ENCODE peak calls at places on chromosomes 7 and 10, in four cellular contexts. M is mesendoderm, K is GM23248, S is SK-N-SH. R is an unnamed sample.

GRCh38 chr10:86662186-86663045 is 5.9 kb upstream of the LDB3 start:
- DNase-seq in M (no peak), K (no peak), S (no peak), R (no peak)

GRCh38 chr7:144995495-144995894 is 159.6 kb upstream of the TPK1 start:
- DNase-seq in M (no peak), K (no peak), S (no peak), R (no peak)

GRCh38 chr10:100508691-100509150 is 10.9 kb downstream of the SEC31B start:
- DNase-seq in M (peak; percentile 80), K (peak; percentile 67), S (peak; percentile 70), R (peak; percentile 70)

GRCh38 chr7:105493928-105494325 is 28.1 kb downstream of the PUS7 start:
- DNase-seq in M (no peak), K (peak; percentile 87), S (no peak), R (peak; percentile 7)

GRCh38 chr10:118463740-118464139 is 121.6 kb upstream of the FAM204A start:
- DNase-seq in M (peak; percentile 52), K (no peak), S (no peak), R (no peak)

GRCh38 chr7:17530741-17531417 is 232.4 kb downstream of the AHR start:
- DNase-seq in M (peak; percentile 57), K (no peak), S (no peak), R (no peak)

GRCh38 chr7:16398211-16399017 is 22.9 kb downstream of the CRPPA start:
- DNase-seq in M (no peak), K (peak; percentile 16), S (no peak), R (no peak)

GRCh38 chr7:104963991-104964385 is 50.0 kb upstream of the KMT2E start:
- DNase-seq in M (peak; percentile 57), K (peak; percentile 42), S (no peak), R (no peak)

GRCh38 chr10:31749293-31749692 is 179.3 kb downstream of the ARHGAP12 start:
- DNase-seq in M (no peak), K (peak; percentile 23), S (peak; percentile 56), R (no peak)

GRCh38 chr7:98994046-98994944 is 116.0 kb downstream of the TRRAP start:
- DNase-seq in M (no peak), K (no peak), S (no peak), R (no peak)

GRCh38 chr7:47217570-47218360 is 364.1 kb downstream of the TNS3 start:
- DNase-seq in M (no peak), K (no peak), S (no peak), R (no peak)

GRCh38 chr7:80583901-80584300 is 54.5 kb upstream of the CD36 start:
- DNase-seq in M (no peak), K (no peak), S (no peak), R (no peak)

GRCh38 chr10:9302142-9302746 is 1247.8 kb downstream of the GATA3 start:
- DNase-seq in M (peak; percentile 62), K (peak; percentile 79), S (no peak), R (peak; percentile 72)

GRCh38 chr10:77245953-77246352 is 391.7 kb downstream of the KCNMA1 start:
- DNase-seq in M (no peak), K (peak; percentile 73), S (no peak), R (no peak)

GRCh38 chr7:31058122-31058521 is 6.0 kb downstream of the ADCYAP1R1 start:
- DNase-seq in M (no peak), K (peak; percentile 45), S (no peak), R (no peak)

GRCh38 chr7:2517004-2517403 is 2.6 kb upstream of the LFNG start:
- DNase-seq in M (peak; percentile 91), K (peak; percentile 96), S (no peak), R (no peak)
- H3K4me2 ChIP-seq in M (no peak overlapping the region), K (peak overlapping the region; percentile 49), S (peak overlapping the region; percentile 61), R (no peak overlapping the region)

DNA sequence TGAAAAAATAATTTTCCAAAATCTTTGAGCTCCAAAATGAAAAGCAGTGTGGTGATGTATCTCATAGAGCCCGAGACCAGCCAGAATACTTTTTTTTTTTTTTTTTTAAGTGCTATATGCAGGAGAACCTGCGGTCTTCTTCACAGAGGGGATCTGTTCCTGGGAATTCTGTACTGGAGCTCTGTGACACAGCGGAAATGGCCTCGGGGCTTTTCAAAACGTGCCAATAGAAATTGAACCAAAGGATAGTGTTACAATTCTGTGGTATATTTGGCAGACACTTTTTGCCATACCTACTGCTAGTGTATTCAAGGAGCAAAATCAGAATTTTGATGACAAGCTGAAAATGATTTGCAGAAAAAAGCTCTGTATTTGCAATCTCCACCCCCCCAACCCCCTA is 1429.3 kb upstream of the LRRTM3 start:
- DNase-seq in M (no peak), K (no peak), S (no peak), R (no peak)
- H3K4me2 ChIP-seq in M (no peak overlapping the region), K (no peak overlapping the region), S (no peak overlapping the region), R (no peak overlapping the region)

GRCh38 chr7:38187794-38188472 is 9.9 kb downstream of the STARD3NL start:
- DNase-seq in M (peak; percentile 23), K (no peak), S (no peak), R (no peak)
- H3K4me2 ChIP-seq in M (no peak overlapping the region), K (no peak overlapping the region), S (no peak overlapping the region), R (no peak overlapping the region)

DNA sequence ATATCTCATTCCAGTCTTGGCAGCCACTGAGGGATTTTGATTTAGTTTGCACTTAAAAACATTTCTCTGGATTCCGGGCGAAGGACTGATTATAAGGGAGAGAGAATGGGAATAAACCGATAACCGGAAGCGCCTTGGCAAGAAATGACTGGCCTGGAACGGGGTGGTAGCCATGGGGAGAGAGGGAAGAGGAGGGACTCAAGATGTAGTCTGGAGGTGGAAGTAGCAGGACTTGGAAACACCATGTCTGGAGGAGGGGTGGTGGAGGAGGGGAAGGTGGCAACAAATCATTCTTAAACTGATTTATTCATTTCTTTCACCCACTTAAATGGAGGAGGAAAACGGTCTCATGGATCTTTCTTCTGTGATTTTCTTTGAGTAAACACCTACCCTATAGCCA is 238.1 kb downstream of the REEP3 start:
- DNase-seq in M (no peak), K (no peak), S (no peak), R (no peak)
- H3K4me2 ChIP-seq in M (no peak overlapping the region), K (no peak overlapping the region), S (no peak overlapping the region), R (no peak overlapping the region)

R was measured in hepatocyte.